ENCODE peak calls at places on chromosomes 5 and 9, in five cellular contexts. R is K562, B is A549, E is HepG2, A is GM12878. S is an unnamed sample.

GRCh38 chr5:172059661-172060100 is 53.2 kb upstream of the FBXW11 start:
- DNase-seq in R (peak), E (peak), B (no peak), A (no peak), S (peak)

GRCh38 chr9:132631280-132631679 is 38.5 kb downstream of the DDX31 start:
- DNase-seq in A (no peak), B (no peak), E (no peak), R (no peak), S (no peak)

GRCh38 chr9:114382951-114383865 is 4.6 kb downstream of the AKNA start:
- DNase-seq in A (no peak), B (no peak), R (no peak), E (no peak), S (peak)

GRCh38 chr5:55629790-55630189 is 82.3 kb downstream of the SLC38A9 start:
- DNase-seq in E (peak), A (no peak), R (no peak), B (no peak), S (no peak)

GRCh38 chr5:93192107-93192506 is 388.9 kb downstream of the NR2F1-AS1 start:
- DNase-seq in E (peak), A (no peak), B (peak), R (no peak), S (no peak)

GRCh38 chr5:150146862-150147579 is 8.6 kb downstream of the PDGFRB start:
- DNase-seq in R (no peak), B (no peak), A (no peak), E (no peak), S (no peak)

GRCh38 chr9:16039988-16040761 is 487.3 kb downstream of the CCDC171 start:
- DNase-seq in A (no peak), E (peak), R (no peak), B (peak), S (peak)

GRCh38 chr5:83711982-83712601 is 8.6 kb downstream of the HAPLN1 start:
- DNase-seq in E (peak), A (no peak), B (peak), R (peak), S (peak)

GRCh38 chr5:103271570-103272289 is 13.2 kb downstream of the MACIR start:
- DNase-seq in B (peak), A (no peak), R (no peak), E (no peak), S (no peak)

GRCh38 chr5:122102825-122103224 is 24.8 kb upstream of the LOX start:
- DNase-seq in E (no peak), A (no peak), B (peak), R (no peak), S (no peak)
- TF ChIP-seq JUNB in E (no peak), A (no peak), B (no peak), R (no peak), S (no peak)

DNA sequence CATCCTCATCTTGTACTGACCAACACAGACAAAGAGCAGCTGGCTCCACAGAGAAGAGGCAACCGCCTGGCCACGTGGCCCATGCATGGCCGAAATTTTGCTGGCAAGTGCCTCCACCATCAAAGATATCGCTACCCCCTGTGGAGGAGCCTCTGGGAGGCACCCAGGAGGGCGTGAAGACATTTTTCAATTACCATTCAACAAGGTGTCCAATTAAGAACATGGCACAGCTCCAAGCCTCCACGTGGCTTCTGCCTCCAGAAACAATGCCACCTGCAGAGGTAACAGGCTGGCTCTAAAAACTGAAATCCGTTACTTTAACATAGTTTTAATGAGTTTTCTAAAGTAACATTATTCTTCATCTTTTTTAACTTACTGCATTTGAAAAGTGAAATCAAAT is 54.3 kb upstream of the CKS2 start:
- DNase-seq in B (no peak), E (no peak), A (no peak), R (no peak), S (no peak)
- TF ChIP-seq REST in B (no peak), E (no peak), A (no peak), R (no peak), S (no peak)

GRCh38 chr9:97635026-97635425 is 1.4 kb downstream of the NCBP1 start:
- DNase-seq in R (no peak), A (no peak), E (no peak), B (no peak), S (no peak)

GRCh38 chr9:97633859-97634485 is 351 bp downstream of the NCBP1 start:
- DNase-seq in E (peak), B (no peak), R (no peak), A (no peak), S (peak)

GRCh38 chr9:97640290-97640689 is 6.7 kb downstream of the NCBP1 start:
- DNase-seq in R (no peak), A (no peak), E (peak), B (no peak), S (no peak)

GRCh38 chr9:97636903-97637302 is 3.3 kb downstream of the NCBP1 start:
- DNase-seq in B (no peak), A (no peak), R (no peak), E (no peak), S (no peak)

GRCh38 chr9:97638666-97639065 is 5.0 kb downstream of the NCBP1 start:
- DNase-seq in A (no peak), R (no peak), B (peak), E (peak), S (peak)
- TF ChIP-seq JUNB in A (no peak), R (no peak), B (no peak), E (no peak), S (no peak)

GRCh38 chr5:157362502-157362901 is 96.6 kb downstream of the CYFIP2 start:
- DNase-seq in R (no peak), A (no peak), E (no peak), B (no peak), S (no peak)
- TF ChIP-seq REST in R (no peak), A (no peak), E (no peak), B (no peak), S (no peak)